ENCODE peak calls at places on chromosomes 13 and 19, in five cellular contexts. L is left ventricle myocardium inferior, H is NT2/D1, B is tibial nerve, V is psoas muscle. O is an unnamed sample.

GRCh38 chr13:113369881-113370280 is 6.0 kb upstream of the GRTP1 start:
- DNase-seq in L (no peak), H (no peak), B (no peak), V (no peak), O (no peak)

GRCh38 chr13:113034451-113035208 is 65.6 kb downstream of the MCF2L start:
- DNase-seq in L (no peak), H (no peak), B (peak; percentile 53), V (peak; percentile 39), O (peak; percentile 47)

GRCh38 chr19:45884682-45885555 is 1.0 kb downstream of the IRF2BP1 start:
- DNase-seq in L (no peak), H (no peak), B (no peak), V (no peak), O (no peak)

GRCh38 chr13:20106751-20107150 is 54.1 kb downstream of the GJA3 start:
- DNase-seq in L (no peak), H (no peak), B (no peak), V (no peak), O (no peak)

GRCh38 chr19:6287269-6287885 is 7.6 kb upstream of the MLLT1 start:
- DNase-seq in L (no peak), H (no peak), B (no peak), V (no peak), O (no peak)

GRCh38 chr13:23851106-23851505 is 38.1 kb downstream of the MIPEP start:
- DNase-seq in L (no peak), H (no peak), B (no peak), V (no peak), O (no peak)

GRCh38 chr19:7426986-7427385 is 61.8 kb downstream of the PEX11G start:
- DNase-seq in L (no peak), H (no peak), B (no peak), V (no peak), O (no peak)

GRCh38 chr13:71770710-71771109 is 96.3 kb downstream of the DACH1 start:
- DNase-seq in L (no peak), H (no peak), B (no peak), V (no peak), O (no peak)

GRCh38 chr13:75946746-75947397 is 310.7 kb downstream of the LMO7 start:
- DNase-seq in L (no peak), H (no peak), B (no peak), V (no peak), O (no peak)

GRCh38 chr13:92315265-92315664 is 911.3 kb upstream of the GPC6 start:
- DNase-seq in L (no peak), H (no peak), B (no peak), V (no peak), O (no peak)

GRCh38 chr13:106865706-106866288 is 297.9 kb upstream of the ARGLU1 start:
- DNase-seq in L (no peak), H (no peak), B (no peak), V (no peak), O (no peak)

GRCh38 chr13:114263590-114263989 is 17.8 kb upstream of the UPF3A start:
- DNase-seq in L (no peak), H (no peak), B (no peak), V (no peak), O (no peak)

GRCh38 chr19:18021121-18021755 is 13.3 kb downstream of the ARRDC2 start:
- DNase-seq in L (peak; percentile 91), H (no peak), B (peak; percentile 78), V (peak; percentile 93), O (peak; percentile 93)

GRCh38 chr19:3669616-3670257 is 30.5 kb downstream of the PIP5K1C start:
- DNase-seq in L (no peak), H (no peak), B (no peak), V (no peak), O (no peak)

GRCh38 chr19:11624064-11624463 is 26.8 kb downstream of the ZNF627 start:
- DNase-seq in L (no peak), H (no peak), B (no peak), V (no peak), O (no peak)

GRCh38 chr13:59744747-59745394 is 418.9 kb downstream of the DIAPH3 start:
- DNase-seq in L (no peak), H (no peak), B (no peak), V (no peak), O (no peak)

GRCh38 chr19:6105444-6105843 is 4.9 kb downstream of the RFX2 start:
- DNase-seq in L (no peak), H (no peak), B (no peak), V (no peak), O (no peak)

GRCh38 chr13:60765700-60766411 is 368.8 kb downstream of the TDRD3 start:
- DNase-seq in L (no peak), H (no peak), B (no peak), V (no peak), O (no peak)

GRCh38 chr13:61466280-61466679 is 50.6 kb upstream of the PCDH20 start:
- DNase-seq in L (no peak), H (no peak), B (no peak), V (no peak), O (no peak)

GRCh38 chr19:47745010-47745901 is at the start of gene NOP53:
- DNase-seq in L (peak; percentile 96), H (peak; percentile 90), B (peak; percentile 97), V (peak; percentile 97), O (peak; percentile 97)

GRCh38 chr19:56199686-56200085 is 2.1 kb upstream of the ZSCAN5B start:
- DNase-seq in L (no peak), H (no peak), B (no peak), V (no peak), O (no peak)
- H3K27me3 ChIP-seq in L (peaks cover 13% of the 10 kb centered on the region), H (no peaks in the 10 kb centered on the region), B (no peaks in the 10 kb centered on the region), V (no peaks in the 10 kb centered on the region), O (no peaks in the 10 kb centered on the region)

GRCh38 chr19:29978139-29978538 is 36.1 kb downstream of the URI1 start:
- DNase-seq in L (no peak), H (no peak), B (no peak), V (no peak), O (no peak)
- H3K27me3 ChIP-seq in L (no peaks in the 10 kb centered on the region), H (no peaks in the 10 kb centered on the region), B (no peaks in the 10 kb centered on the region), V (no peaks in the 10 kb centered on the region), O (no peaks in the 10 kb centered on the region)

DNA sequence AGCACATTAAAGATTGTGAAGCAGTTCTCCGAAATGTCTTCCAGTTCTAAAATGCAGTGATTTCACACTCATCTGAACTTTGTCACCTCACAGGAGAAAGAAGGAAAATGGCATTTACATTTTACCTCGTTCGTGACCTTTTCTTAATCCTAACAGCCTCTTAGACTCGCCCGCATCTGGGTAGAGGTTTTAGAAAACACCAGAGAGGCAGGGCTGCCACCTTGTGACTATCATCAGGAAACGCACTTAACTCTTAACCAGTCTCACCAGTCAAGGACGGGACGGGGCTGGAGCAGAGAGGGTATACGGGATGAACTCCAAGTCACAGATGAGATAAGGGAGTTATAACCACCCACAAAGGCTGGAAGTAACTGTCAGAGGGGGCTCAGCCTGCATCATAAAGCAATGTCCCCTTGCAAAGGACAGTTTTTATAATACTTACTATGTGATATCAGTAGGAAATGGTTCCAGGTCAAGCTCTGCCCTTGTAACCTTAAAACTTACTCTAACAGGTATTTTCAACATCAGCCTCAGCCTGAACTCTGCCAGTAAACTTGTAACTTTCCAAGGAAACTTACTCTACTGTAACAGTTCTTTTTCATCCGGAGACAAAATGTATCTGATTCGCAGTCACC is 8.6 kb upstream of the CEACAM6 start:
- DNase-seq in L (no peak), H (peak; percentile 36), B (no peak), V (no peak), O (no peak)
- H3K27me3 ChIP-seq in L (peaks cover 70% of the 10 kb centered on the region), H (peaks cover 46% of the 10 kb centered on the region), B (no peaks in the 10 kb centered on the region), V (no peaks in the 10 kb centered on the region), O (no peaks in the 10 kb centered on the region)

GRCh38 chr19:15454371-15454800 is 4.6 kb upstream of the WIZ start:
- DNase-seq in L (no peak), H (no peak), B (no peak), V (no peak), O (no peak)

GRCh38 chr19:15452111-15453047 is 2.6 kb upstream of the WIZ start:
- DNase-seq in L (peak; percentile 91), H (peak; percentile 89), B (peak; percentile 90), V (peak; percentile 93), O (peak; percentile 90)

GRCh38 chr19:15450528-15450890 is 753 bp upstream of the WIZ start:
- DNase-seq in L (no peak), H (no peak), B (no peak), V (no peak), O (no peak)

GRCh38 chr19:15453906-15454305 is 4.2 kb upstream of the WIZ start:
- DNase-seq in L (no peak), H (no peak), B (no peak), V (no peak), O (no peak)

GRCh38 chr19:15453091-15453498 is 3.3 kb upstream of the WIZ start:
- DNase-seq in L (no peak), H (no peak), B (no peak), V (no peak), O (no peak)
- H3K27me3 ChIP-seq in L (peaks cover 45% of the 10 kb centered on the region), H (peaks cover 54% of the 10 kb centered on the region), B (no peaks in the 10 kb centered on the region), V (peaks cover 8% of the 10 kb centered on the region), O (peaks cover 44% of the 10 kb centered on the region)

GRCh38 chr19:13053238-13053637 is 49.4 kb downstream of the LYL1 start:
- DNase-seq in L (no peak), H (no peak), B (no peak), V (no peak), O (no peak)
- H3K27me3 ChIP-seq in L (no peaks in the 10 kb centered on the region), H (peaks cover 99% of the 10 kb centered on the region), B (no peaks in the 10 kb centered on the region), V (no peaks in the 10 kb centered on the region), O (no peaks in the 10 kb centered on the region)

GRCh38 chr13:94679614-94680013 is 32.7 kb downstream of the SOX21 start:
- DNase-seq in L (no peak), H (no peak), B (no peak), V (no peak), O (no peak)
- H3K27me3 ChIP-seq in L (peaks cover 71% of the 10 kb centered on the region), H (no peaks in the 10 kb centered on the region), B (no peaks in the 10 kb centered on the region), V (no peaks in the 10 kb centered on the region), O (no peaks in the 10 kb centered on the region)

DNA sequence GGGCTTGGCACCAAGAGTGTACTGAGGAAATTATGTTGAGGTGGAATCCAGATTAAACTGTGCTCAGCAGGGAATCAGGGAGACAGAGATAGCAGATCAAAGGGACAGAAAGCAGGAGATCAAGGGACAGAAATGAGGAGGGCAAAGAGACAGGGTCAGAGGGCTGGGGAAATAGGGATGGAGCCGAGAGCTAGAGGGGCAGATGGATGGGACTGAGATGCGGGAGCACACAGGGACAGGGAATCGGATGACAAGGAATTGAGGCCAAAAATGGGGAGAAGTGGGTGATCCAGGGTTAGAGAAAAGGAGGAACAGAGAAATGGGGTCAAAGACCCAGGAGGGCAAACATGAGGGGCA is 6.1 kb downstream of the ERFL start:
- DNase-seq in L (no peak), H (no peak), B (no peak), V (no peak), O (no peak)
- H3K27me3 ChIP-seq in L (peaks cover 98% of the 10 kb centered on the region), H (peaks cover 92% of the 10 kb centered on the region), B (no peaks in the 10 kb centered on the region), V (peaks cover 41% of the 10 kb centered on the region), O (peaks cover 5% of the 10 kb centered on the region)

GRCh38 chr13:98719527-98720250 is 32.8 kb downstream of the SLC15A1 start:
- DNase-seq in L (no peak), H (no peak), B (no peak), V (no peak), O (no peak)
- H3K27me3 ChIP-seq in L (peaks cover 3% of the 10 kb centered on the region), H (no peaks in the 10 kb centered on the region), B (no peaks in the 10 kb centered on the region), V (no peaks in the 10 kb centered on the region), O (no peaks in the 10 kb centered on the region)

O was measured in tibial artery.